ENCODE peak calls at places on chromosomes 16 and 17, in eight cellular contexts. A is stimulated activated CD8-positive, alpha-beta memory T cell treated with anti-CD3 and anti-CD28 coated beads, Interleukin-15, amount 100 ng/mL, for 48 hours; C is Calu3; B is fibroblast of mammary gland; Q is GM23338; S is nucleus accumbens; O is head of caudate nucleus; J is PC-9. Z is an unnamed sample.

GRCh38 chr17:11598274-11599221 is at the start of gene DNAH9:
- DNase-seq in A (peak; percentile 8), C (peak; percentile 93), B (peak; percentile 60), Q (peak; percentile 3), S (peak; percentile 91), O (peak; percentile 98), J (no peak), Z (peak; percentile 11)

GRCh38 chr17:17463821-17464220 is 13.0 kb upstream of the MED9 start:
- DNase-seq in A (no peak), C (no peak), B (no peak), Q (no peak), S (peak; percentile 31), O (peak; percentile 39), J (no peak), Z (no peak)

GRCh38 chr16:68386628-68387027 is 61.7 kb downstream of the SMPD3 start:
- DNase-seq in A (no peak), C (peak; percentile 63), B (no peak), Q (no peak), S (no peak), O (no peak), J (no peak), Z (no peak)

GRCh38 chr16:75288596-75289120 is 37.2 kb upstream of the BCAR1 start:
- DNase-seq in A (peak; percentile 58), C (no peak), B (no peak), Q (no peak), S (no peak), O (no peak), J (no peak), Z (peak; percentile 71)

GRCh38 chr16:55917373-55917919 is 42.3 kb upstream of the CES5A start:
- DNase-seq in A (no peak), C (no peak), B (no peak), Q (no peak), S (no peak), O (no peak), J (no peak), Z (no peak)

GRCh38 chr16:11819798-11820197 is 22.7 kb upstream of the ZC3H7A start:
- DNase-seq in A (no peak), C (no peak), B (no peak), Q (no peak), S (no peak), O (no peak), J (no peak), Z (no peak)

GRCh38 chr16:83870830-83871229 is 28.1 kb upstream of the MLYCD start:
- DNase-seq in A (no peak), C (no peak), B (no peak), Q (no peak), S (no peak), O (no peak), J (no peak), Z (no peak)

GRCh38 chr17:2264023-2264860 is 39.3 kb downstream of the SMG6 start:
- DNase-seq in A (no peak), C (no peak), B (peak; percentile 56), Q (no peak), S (no peak), O (no peak), J (no peak), Z (no peak)

GRCh38 chr17:3594056-3594810 is 15.0 kb downstream of the TRPV1 start:
- DNase-seq in A (no peak), C (no peak), B (peak; percentile 83), Q (no peak), S (no peak), O (peak; percentile 50), J (no peak), Z (no peak)

GRCh38 chr17:69179227-69179952 is 37.7 kb upstream of the ABCA6 start:
- DNase-seq in A (no peak), C (peak; percentile 60), B (peak; percentile 41), Q (peak; percentile 8), S (no peak), O (no peak), J (no peak), Z (peak; percentile 59)

GRCh38 chr16:4373909-4374742 is 2.5 kb downstream of the VASN start:
- DNase-seq in A (no peak), C (peak; percentile 82), B (peak; percentile 95), Q (peak; percentile 79), S (peak; percentile 42), O (peak; percentile 61), J (peak; percentile 59), Z (peak; percentile 77)

GRCh38 chr16:87706278-87707000 is 59.3 kb downstream of the KLHDC4 start:
- DNase-seq in A (no peak), C (no peak), B (no peak), Q (no peak), S (no peak), O (no peak), J (no peak), Z (no peak)

GRCh38 chr17:42879596-42879985 is 21.0 kb upstream of the G6PC1 start:
- DNase-seq in A (no peak), C (no peak), B (peak; percentile 30), Q (no peak), S (no peak), O (no peak), J (no peak), Z (no peak)

GRCh38 chr17:67359960-67360817 is 6.2 kb downstream of the PSMD12 start:
- DNase-seq in A (no peak), C (peak; percentile 17), B (peak; percentile 54), Q (peak; percentile 75), S (no peak), O (peak; percentile 54), J (no peak), Z (no peak)

GRCh38 chr17:57016066-57016763 is 38.3 kb downstream of the SCPEP1 start:
- DNase-seq in A (no peak), C (no peak), B (no peak), Q (no peak), S (no peak), O (no peak), J (no peak), Z (peak; percentile 6)

GRCh38 chr17:28612936-28613872 is 781 bp downstream of the RSKR start:
- DNase-seq in A (no peak), C (peak; percentile 46), B (peak; percentile 30), Q (peak; percentile 82), S (no peak), O (peak; percentile 61), J (no peak), Z (peak; percentile 10)

GRCh38 chr16:82031116-82032084 is 3.7 kb upstream of the HSD17B2 start:
- DNase-seq in A (no peak), C (peak; percentile 41), B (peak; percentile 55), Q (peak; percentile 75), S (no peak), O (peak; percentile 24), J (no peak), Z (peak; percentile 80)